ENCODE peak calls at places on chromosomes 16 and 17, in five cellular contexts. O is IMR-90, W is heart left ventricle, Y is breast epithelium, M is HCT116. S is an unnamed sample. For H3K4me1, the result is how much of the 10 kb centered on the place peaks cover.

GRCh38 chr16:81582655-81583441 is 138.2 kb downstream of the CMIP start:
- DNase-seq in Y (peak), M (no peak), W (no peak), O (no peak), S (no peak)

GRCh38 chr16:85248269-85248668 is 136.0 kb upstream of the CIBAR2 start:
- DNase-seq in Y (no peak), W (no peak), M (no peak), O (no peak), S (no peak)

GRCh38 chr17:54353789-54354525 is 531.2 kb downstream of the KIF2B start:
- DNase-seq in O (no peak), Y (no peak), M (no peak), W (no peak), S (no peak)

GRCh38 chr17:82623707-82624106 is 24.5 kb downstream of the WDR45B start:
- DNase-seq in Y (no peak), M (no peak), W (no peak), O (no peak), S (no peak)

GRCh38 chr17:81398170-81398854 is 3.1 kb downstream of the BAHCC1 start:
- DNase-seq in M (no peak), W (no peak), Y (no peak), O (peak), S (no peak)

GRCh38 chr16:15772579-15773293 is 84.1 kb downstream of the MYH11 start:
- DNase-seq in Y (no peak), O (no peak), M (no peak), W (no peak), S (no peak)

GRCh38 chr16:82031116-82032084 is 3.7 kb upstream of the HSD17B2 start:
- DNase-seq in Y (no peak), M (peak), O (peak), W (no peak), S (no peak)

GRCh38 chr16:79810449-79811189 is 210.1 kb upstream of the MAF start:
- DNase-seq in M (no peak), O (no peak), Y (no peak), W (no peak), S (no peak)

GRCh38 chr17:76382803-76383644 is 1.4 kb upstream of the SPHK1 start:
- DNase-seq in O (peak), Y (peak), W (peak), M (no peak), S (peak)

GRCh38 chr17:34314279-34314678 is 5.0 kb upstream of the CCL8 start:
- DNase-seq in O (peak), M (no peak), W (peak), Y (no peak), S (no peak)

GRCh38 chr17:34308376-34308775 is 10.9 kb upstream of the CCL8 start:
- DNase-seq in O (no peak), W (no peak), Y (no peak), M (no peak), S (no peak)

GRCh38 chr17:34311291-34311690 is 7.9 kb upstream of the CCL8 start:
- DNase-seq in Y (no peak), M (no peak), O (no peak), W (no peak), S (no peak)

GRCh38 chr17:34312080-34312479 is 7.2 kb upstream of the CCL8 start:
- DNase-seq in O (peak), M (no peak), W (no peak), Y (no peak), S (no peak)

GRCh38 chr17:34313164-34313563 is 6.1 kb upstream of the CCL8 start:
- DNase-seq in Y (no peak), O (peak), M (no peak), W (no peak), S (no peak)
- H3K4me3 ChIP-seq in Y (no peak), O (no peak), M (no peak), W (no peak), S (no peak)

DNA sequence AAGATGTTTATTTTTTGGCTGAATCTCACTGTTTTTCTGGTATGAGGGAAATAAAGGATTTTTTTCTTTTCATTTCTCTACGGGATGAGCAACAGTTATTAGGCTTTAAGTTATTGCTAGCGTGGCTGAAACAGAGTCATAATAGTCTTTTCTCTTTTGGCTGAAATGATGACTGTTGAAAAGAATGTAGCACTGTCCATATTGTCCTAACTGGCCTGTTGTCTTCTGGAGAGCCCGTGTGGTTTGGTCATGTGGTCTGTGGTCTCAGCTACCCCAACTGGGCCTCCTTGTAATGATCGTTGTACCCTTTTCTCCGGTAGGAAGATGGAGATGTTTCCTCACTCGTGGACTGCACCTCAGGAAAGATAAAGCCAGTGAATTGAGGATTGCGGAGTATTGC is 36.6 kb downstream of the EPN2 start:
- DNase-seq in O (no peak), W (no peak), Y (no peak), M (no peak), S (no peak)
- H3K4me1 ChIP-seq in O (under half), W (under half), Y (under half), M (under half), S (under half)

DNA sequence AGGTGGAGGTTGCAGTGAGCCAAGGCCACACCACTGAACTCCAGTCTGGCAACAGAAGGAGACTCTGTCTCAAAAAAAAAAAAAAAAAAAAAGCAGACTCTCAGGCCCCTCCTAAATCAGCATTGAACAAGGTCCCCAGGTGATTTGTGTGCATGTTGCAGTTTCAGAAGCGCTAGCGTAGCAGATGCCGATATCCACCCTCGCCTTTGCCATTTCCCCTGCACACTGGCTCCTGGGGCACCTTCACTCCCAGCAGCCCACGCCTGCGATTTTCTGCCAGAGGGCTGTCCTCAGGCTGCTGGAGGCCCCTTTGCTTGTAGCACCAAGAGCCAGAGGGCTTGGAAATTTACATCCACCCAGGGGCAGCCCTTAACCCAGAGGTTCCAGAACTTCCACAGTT is 95.6 kb downstream of the WSCD1 start:
- DNase-seq in O (no peak), M (no peak), Y (no peak), W (no peak), S (no peak)
- H3K27ac ChIP-seq in O (no peak), M (no peak), Y (no peak), W (no peak), S (no peak)

DNA sequence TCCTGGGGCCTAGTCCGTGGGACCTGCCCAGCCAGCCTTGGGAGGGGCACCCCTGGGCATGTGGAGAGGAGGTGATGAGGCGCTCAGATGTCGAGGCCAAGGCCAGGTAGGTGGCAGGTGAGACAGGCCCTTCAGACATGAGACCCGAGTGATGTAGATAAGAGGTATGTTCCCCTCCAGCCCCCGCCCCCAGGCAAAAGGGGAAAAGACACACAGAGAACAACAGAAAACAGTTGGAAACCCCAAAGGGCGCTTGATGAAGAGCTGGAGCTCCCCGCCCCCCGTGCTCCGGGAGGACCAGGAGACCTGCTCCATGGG is 95.4 kb upstream of the CBX4 start:
- DNase-seq in W (no peak), M (no peak), O (no peak), Y (no peak), S (no peak)
- H3K4me3 ChIP-seq in W (no peak), M (no peak), O (no peak), Y (no peak), S (no peak)